ENCODE peak calls at places on chromosomes 7 and 10, in five cellular contexts. E is psoas muscle; S is effector memory CD4-positive, alpha-beta T cell; W is heart left ventricle; P is stomach. L is an unnamed sample.

GRCh38 chr7:36131026-36131425 is 22.0 kb upstream of the EEPD1 start:
- DNase-seq in E (no peak), P (no peak), W (no peak), S (no peak), L (no peak)

GRCh38 chr7:157774495-157774894 is 437.7 kb downstream of the DNAJB6 start:
- DNase-seq in S (no peak), P (no peak), W (no peak), E (no peak), L (no peak)

GRCh38 chr7:132424821-132425739 is 151.2 kb downstream of the PLXNA4 start:
- DNase-seq in P (no peak), E (no peak), W (no peak), S (no peak), L (no peak)

GRCh38 chr7:142496545-142496991 is 238.7 kb upstream of the PRSS58 start:
- DNase-seq in S (no peak), W (no peak), P (no peak), E (no peak), L (no peak)

GRCh38 chr10:78578929-78579328 is 489.8 kb upstream of the ZMIZ1 start:
- DNase-seq in S (no peak), P (no peak), E (no peak), W (no peak), L (no peak)

GRCh38 chr7:112938895-112939588 is 147.6 kb downstream of the GPR85 start:
- DNase-seq in P (no peak), S (no peak), E (peak; percentile 58), W (peak; percentile 69), L (peak; percentile 56)

GRCh38 chr10:75396861-75397570 is 4.5 kb downstream of the ZNF503 start:
- DNase-seq in P (peak; percentile 50), S (no peak), E (peak; percentile 62), W (no peak), L (no peak)

GRCh38 chr7:140650367-140650766 is 9.8 kb upstream of the DENND2A start:
- DNase-seq in E (no peak), S (no peak), P (no peak), W (no peak), L (no peak)

GRCh38 chr10:10777279-10777678 is 240.4 kb upstream of the CELF2 start:
- DNase-seq in W (no peak), P (no peak), S (no peak), E (no peak), L (no peak)

GRCh38 chr7:118245267-118246040 is 20.9 kb downstream of the ANKRD7 start:
- DNase-seq in E (no peak), W (no peak), S (no peak), P (no peak), L (no peak)

GRCh38 chr10:128863411-128863810 is 603.6 kb upstream of the MGMT start:
- DNase-seq in P (no peak), W (no peak), E (no peak), S (no peak), L (no peak)

GRCh38 chr7:25849361-25850184 is 302.4 kb upstream of the NFE2L3 start:
- DNase-seq in E (no peak), S (no peak), P (no peak), W (no peak), L (peak; percentile 81)

GRCh38 chr7:157897686-157898085 is 560.9 kb downstream of the DNAJB6 start:
- DNase-seq in E (no peak), S (no peak), W (no peak), P (no peak), L (no peak)

GRCh38 chr10:91296471-91296870 is 76.0 kb downstream of the PCGF5 start:
- DNase-seq in P (no peak), E (no peak), W (no peak), S (no peak), L (no peak)

GRCh38 chr7:1974290-1974689 is 258.5 kb downstream of the MAD1L1 start:
- DNase-seq in W (no peak), P (no peak), E (no peak), S (no peak), L (no peak)

GRCh38 chr10:86950349-86950748 is 7.1 kb downstream of the MMRN2 start:
- DNase-seq in P (no peak), S (no peak), W (no peak), E (no peak), L (peak; percentile 10)

GRCh38 chr10:109915566-109915965 is 7.7 kb downstream of the XPNPEP1 start:
- DNase-seq in P (no peak), S (no peak), W (no peak), E (no peak), L (no peak)

GRCh38 chr7:44291733-44292395 is 33.5 kb downstream of the CAMK2B start:
- DNase-seq in W (no peak), E (peak; percentile 17), P (peak; percentile 11), S (no peak), L (peak; percentile 0)

GRCh38 chr10:127262606-127263005 is 66.2 kb upstream of the INSYN2A start:
- DNase-seq in E (no peak), S (no peak), P (no peak), W (no peak), L (no peak)

GRCh38 chr7:155209920-155210319 is 87.8 kb upstream of the INSIG1 start:
- DNase-seq in E (no peak), P (no peak), W (no peak), S (no peak), L (no peak)

GRCh38 chr7:101164071-101164840 is 1.1 kb downstream of the VGF start:
- DNase-seq in E (no peak), W (peak; percentile 71), S (no peak), P (peak; percentile 34), L (peak; percentile 60)

GRCh38 chr7:101248276-101248675 is 3.4 kb upstream of the FIS1 start:
- DNase-seq in P (no peak), W (no peak), E (no peak), S (no peak), L (no peak)

DNA sequence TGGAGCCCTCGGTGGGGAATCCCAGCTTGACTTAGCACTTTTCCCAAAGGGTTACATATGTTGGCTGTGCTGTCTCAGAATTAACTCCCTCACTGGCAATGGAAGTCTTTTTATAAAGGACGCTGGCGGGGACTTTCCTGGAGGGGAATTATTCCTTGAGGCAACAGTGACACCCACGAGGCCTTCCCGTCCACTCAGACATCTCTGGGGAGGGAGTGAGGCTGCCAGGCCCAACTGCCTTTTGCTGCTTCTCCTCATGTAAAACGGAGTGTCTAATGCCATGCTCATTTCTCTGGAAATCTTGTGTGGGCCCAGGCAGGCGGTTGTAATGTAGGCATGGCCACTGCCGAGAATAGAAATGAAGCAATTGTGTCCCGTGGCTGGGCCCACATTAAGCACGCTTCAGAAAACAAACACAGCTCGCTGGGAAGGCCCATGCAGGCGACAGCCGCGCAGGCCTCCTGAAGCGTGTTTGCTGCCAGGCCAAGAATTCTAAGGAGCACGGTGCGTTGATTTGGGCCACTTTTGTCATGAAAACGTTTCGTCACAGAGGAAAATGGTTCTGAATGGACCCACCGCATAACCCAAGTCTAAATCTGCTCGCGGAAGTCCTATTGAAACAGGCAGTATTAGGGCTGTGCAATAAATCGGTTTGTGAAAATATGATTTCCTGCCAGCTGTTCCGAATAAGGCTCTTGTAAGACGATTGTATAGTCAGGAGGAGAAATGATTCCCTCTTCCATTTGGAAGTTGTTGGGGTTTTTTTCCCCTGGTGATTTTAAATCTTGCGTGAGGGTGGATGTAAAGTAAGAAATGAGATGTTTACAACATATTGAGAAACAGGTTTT is 104.1 kb upstream of the CHST15 start:
- DNase-seq in W (no peak), S (no peak), P (no peak), E (no peak), L (no peak)
- H3K27ac ChIP-seq in W (peak overlapping the region; percentile 42), S (no peak overlapping the region), P (peak overlapping the region; percentile 53), E (peak overlapping the region; percentile 53), L (peak overlapping the region; percentile 11)

DNA sequence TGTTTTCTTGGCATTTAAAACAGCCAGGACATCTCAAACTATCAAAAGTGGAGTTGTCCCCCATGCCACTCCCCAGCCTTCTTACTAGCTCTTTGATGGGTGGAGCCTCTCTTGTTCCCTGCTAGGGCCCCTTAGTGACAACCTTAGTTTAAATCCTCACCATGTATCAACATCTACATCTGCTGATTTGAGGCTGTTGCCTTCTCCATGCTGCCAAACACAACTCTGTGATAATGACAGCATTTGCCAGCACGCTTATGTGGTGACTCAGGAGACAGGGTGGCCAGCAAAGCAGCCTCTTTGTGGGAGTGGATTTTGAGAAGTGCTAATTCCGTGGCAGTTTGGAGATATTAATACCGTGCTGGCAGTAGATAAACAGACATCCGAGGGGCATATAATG is 145.4 kb downstream of the LRRC4 start:
- DNase-seq in W (no peak), P (no peak), S (no peak), E (no peak), L (no peak)
- H3K27ac ChIP-seq in W (peak overlapping the region; percentile 25), P (peak overlapping the region; percentile 60), S (no peak overlapping the region), E (no peak overlapping the region), L (no peak overlapping the region)

GRCh38 chr7:22890773-22891172 is 68.1 kb upstream of the TOMM7 start:
- DNase-seq in W (no peak), S (no peak), E (no peak), P (no peak), L (no peak)

GRCh38 chr7:22879285-22879684 is 56.6 kb upstream of the TOMM7 start:
- DNase-seq in W (no peak), S (no peak), P (no peak), E (no peak), L (no peak)

GRCh38 chr7:22879718-22880306 is 57.2 kb upstream of the TOMM7 start:
- DNase-seq in P (no peak), E (no peak), W (no peak), S (no peak), L (no peak)

GRCh38 chr7:22885824-22886255 is 63.2 kb upstream of the TOMM7 start:
- DNase-seq in P (no peak), W (no peak), S (peak; percentile 6), E (no peak), L (no peak)

DNA sequence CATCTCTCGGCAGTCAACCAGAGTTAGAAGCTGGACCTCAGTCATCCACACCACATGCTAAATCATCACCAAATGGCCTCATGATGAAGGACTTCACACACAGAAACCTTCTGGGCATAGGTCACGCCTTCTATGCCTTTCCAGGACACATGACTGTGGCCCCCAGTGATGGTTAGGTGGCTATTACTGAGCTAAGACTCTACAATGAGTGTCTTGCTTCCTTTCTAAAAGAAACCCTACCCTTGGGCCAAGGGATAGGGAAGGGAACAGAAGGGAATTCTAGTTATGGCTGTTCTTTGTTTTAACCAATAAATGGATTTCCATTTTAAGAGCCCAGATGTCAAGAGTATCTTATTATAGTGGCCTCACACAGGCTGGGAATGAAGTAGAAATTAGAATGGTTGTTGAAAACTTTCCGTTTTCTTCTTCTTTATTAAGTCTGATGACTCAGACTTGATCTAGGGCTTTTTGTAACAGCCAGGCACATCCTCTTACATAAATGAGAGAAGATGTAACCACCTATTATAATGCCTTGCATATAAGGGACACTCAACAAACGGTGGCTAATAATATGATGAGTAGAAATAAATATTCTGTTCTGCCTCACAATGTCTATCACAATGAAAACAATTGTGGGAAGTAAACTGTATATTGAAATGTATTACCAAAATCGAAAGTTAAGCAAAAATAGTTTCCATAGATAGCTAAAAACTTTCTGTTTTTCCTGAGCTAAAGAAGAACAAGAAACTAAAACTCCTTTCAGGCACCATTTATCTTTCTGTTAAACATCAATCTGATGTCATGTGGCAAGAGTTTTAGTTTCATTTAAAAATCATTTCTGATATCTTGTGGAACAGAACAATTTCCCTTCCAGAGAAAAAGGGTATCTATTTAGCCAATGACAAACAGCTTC is 62.5 kb upstream of the TOMM7 start:
- DNase-seq in E (no peak), S (no peak), P (no peak), W (no peak), L (no peak)
- H3K27ac ChIP-seq in E (no peak overlapping the region), S (no peak overlapping the region), P (no peak overlapping the region), W (no peak overlapping the region), L (no peak overlapping the region)

DNA sequence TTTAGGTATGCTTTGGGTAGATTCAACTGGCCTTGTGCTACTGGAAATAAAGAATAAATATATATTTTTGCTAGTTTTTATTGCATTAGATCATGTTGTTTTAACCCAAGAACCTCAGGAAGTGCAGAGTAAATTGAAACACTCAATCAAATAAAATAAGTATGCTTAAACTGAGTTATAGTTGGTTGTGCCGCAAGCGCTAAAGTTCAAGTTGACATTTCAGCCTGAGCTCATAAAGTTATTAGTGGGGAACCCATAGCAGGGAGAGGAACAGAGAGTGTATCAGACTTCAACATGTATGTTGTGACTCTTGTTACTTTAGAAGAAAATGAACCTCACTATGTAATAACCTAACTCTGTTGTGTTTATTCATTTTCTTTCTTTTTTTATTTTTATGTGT is 25.2 kb upstream of the BAMBI start:
- DNase-seq in E (no peak), S (no peak), P (no peak), W (no peak), L (no peak)
- H3K27ac ChIP-seq in E (no peak overlapping the region), S (no peak overlapping the region), P (no peak overlapping the region), W (no peak overlapping the region), L (no peak overlapping the region)

L was measured in testis.